ENCODE peak calls at places on chromosomes 5 and 9, in four cellular contexts. One of them, this sample, is unnamed.

GRCh38 chr5:143161893-143162520 is 241.5 kb downstream of the NR3C1 start:
- DNase-seq in left kidney: no peak
- DNase-seq in H9: no peak
- DNase-seq in IMR-90: peak; percentile 89
- DNase-seq in this sample: peak; percentile 94

GRCh38 chr9:438961-439768 is 224.5 kb downstream of the DOCK8 start:
- DNase-seq in left kidney: peak; percentile 34
- DNase-seq in H9: no peak
- DNase-seq in IMR-90: no peak
- DNase-seq in this sample: peak; percentile 48

GRCh38 chr9:75482566-75482965 is 394.3 kb downstream of the OSTF1 start:
- DNase-seq in left kidney: no peak
- DNase-seq in H9: no peak
- DNase-seq in IMR-90: no peak
- DNase-seq in this sample: no peak

GRCh38 chr5:8470489-8470888 is 601.5 kb downstream of the MTRR start:
- DNase-seq in left kidney: no peak
- DNase-seq in H9: no peak
- DNase-seq in IMR-90: no peak
- DNase-seq in this sample: no peak

GRCh38 chr5:176785184-176786145 is 24.9 kb upstream of the UNC5A start:
- DNase-seq in left kidney: peak; percentile 39
- DNase-seq in H9: no peak
- DNase-seq in IMR-90: no peak
- DNase-seq in this sample: no peak

GRCh38 chr9:121725008-121725795 is 73.8 kb downstream of the DAB2IP start:
- DNase-seq in left kidney: peak; percentile 62
- DNase-seq in H9: no peak
- DNase-seq in IMR-90: peak; percentile 100
- DNase-seq in this sample: peak; percentile 93

GRCh38 chr5:150293091-150293941 is 3.7 kb upstream of the CAMK2A start:
- DNase-seq in left kidney: no peak
- DNase-seq in H9: no peak
- DNase-seq in IMR-90: no peak
- DNase-seq in this sample: no peak

GRCh38 chr9:109439378-109440116 is 58.6 kb downstream of the PTPN3 start:
- DNase-seq in left kidney: no peak
- DNase-seq in H9: no peak
- DNase-seq in IMR-90: no peak
- DNase-seq in this sample: no peak

GRCh38 chr5:122180863-122181519 is 51.6 kb downstream of the ZNF474 start:
- DNase-seq in left kidney: no peak
- DNase-seq in H9: no peak
- DNase-seq in IMR-90: peak; percentile 93
- DNase-seq in this sample: peak; percentile 94

GRCh38 chr5:67732921-67733320 is 482.6 kb upstream of the PIK3R1 start:
- DNase-seq in left kidney: no peak
- DNase-seq in H9: no peak
- DNase-seq in IMR-90: no peak
- DNase-seq in this sample: no peak

GRCh38 chr5:54388811-54389210 is 66.7 kb upstream of the HSPB3 start:
- DNase-seq in left kidney: no peak
- DNase-seq in H9: no peak
- DNase-seq in IMR-90: no peak
- DNase-seq in this sample: no peak

GRCh38 chr5:59036274-59036961 is 453.5 kb downstream of the RAB3C start:
- DNase-seq in left kidney: peak; percentile 18
- DNase-seq in H9: no peak
- DNase-seq in IMR-90: peak; percentile 99
- DNase-seq in this sample: peak; percentile 99

GRCh38 chr5:150946351-150946905 is 41.6 kb upstream of the ZNF300 start:
- DNase-seq in left kidney: peak; percentile 98
- DNase-seq in H9: no peak
- DNase-seq in IMR-90: peak; percentile 39
- DNase-seq in this sample: peak; percentile 90

GRCh38 chr5:180808461-180809000 is 5.9 kb upstream of the MGAT1 start:
- DNase-seq in left kidney: no peak
- DNase-seq in H9: no peak
- DNase-seq in IMR-90: no peak
- DNase-seq in this sample: no peak

GRCh38 chr5:141618030-141618803 is 583 bp downstream of the DIAPH1 start:
- DNase-seq in left kidney: peak; percentile 85
- DNase-seq in H9: peak; percentile 72
- DNase-seq in IMR-90: peak; percentile 13
- DNase-seq in this sample: no peak

GRCh38 chr5:112232651-112233050 is 186.4 kb downstream of the EPB41L4A start:
- DNase-seq in left kidney: no peak
- DNase-seq in H9: no peak
- DNase-seq in IMR-90: no peak
- DNase-seq in this sample: no peak

GRCh38 chr5:139565411-139566305 is 4.5 kb downstream of the UBE2D2 start:
- DNase-seq in left kidney: peak; percentile 18
- DNase-seq in H9: no peak
- DNase-seq in IMR-90: peak; percentile 34
- DNase-seq in this sample: peak; percentile 74

GRCh38 chr5:132009706-132010405 is 1.6 kb downstream of the ACSL6 start:
- DNase-seq in left kidney: no peak
- DNase-seq in H9: peak; percentile 19
- DNase-seq in IMR-90: no peak
- DNase-seq in this sample: no peak

GRCh38 chr5:137741718-137742117 is 5.8 kb upstream of the KLHL3 start:
- DNase-seq in left kidney: no peak
- DNase-seq in H9: no peak
- DNase-seq in IMR-90: no peak
- DNase-seq in this sample: no peak

GRCh38 chr5:172778223-172778814 is 7.3 kb upstream of the DUSP1 start:
- DNase-seq in left kidney: no peak
- DNase-seq in H9: no peak
- DNase-seq in IMR-90: peak; percentile 89
- DNase-seq in this sample: peak; percentile 92

GRCh38 chr9:87498046-87498815 is 564 bp downstream of the DAPK1 start:
- DNase-seq in left kidney: peak; percentile 95
- DNase-seq in H9: peak; percentile 58
- DNase-seq in IMR-90: no peak
- DNase-seq in this sample: peak; percentile 43

GRCh38 chr5:99000878-99001277 is 72.1 kb upstream of the CHD1 start:
- DNase-seq in left kidney: no peak
- DNase-seq in H9: no peak
- DNase-seq in IMR-90: peak; percentile 9
- DNase-seq in this sample: peak; percentile 81

GRCh38 chr5:96823900-96824351 is 16.2 kb upstream of the ERAP1 start:
- DNase-seq in left kidney: no peak
- DNase-seq in H9: no peak
- DNase-seq in IMR-90: peak; percentile 87
- DNase-seq in this sample: peak; percentile 90

GRCh38 chr9:133109931-133110650 is 10.9 kb downstream of the RALGDS start:
- DNase-seq in left kidney: no peak
- DNase-seq in H9: no peak
- DNase-seq in IMR-90: no peak
- DNase-seq in this sample: no peak

GRCh38 chr9:78552802-78553201 is 255.9 kb downstream of the PSAT1 start:
- DNase-seq in left kidney: peak; percentile 58
- DNase-seq in H9: no peak
- DNase-seq in IMR-90: peak; percentile 31
- DNase-seq in this sample: peak; percentile 62

GRCh38 chr5:90434116-90434714 is 24.7 kb upstream of the CETN3 start:
- DNase-seq in left kidney: peak; percentile 63
- DNase-seq in H9: peak; percentile 71
- DNase-seq in IMR-90: peak; percentile 45
- DNase-seq in this sample: peak; percentile 38

GRCh38 chr5:181133610-181134231 is 2.8 kb upstream of the OR2V1 start:
- DNase-seq in left kidney: no peak
- DNase-seq in H9: no peak
- DNase-seq in IMR-90: peak; percentile 51
- DNase-seq in this sample: peak; percentile 87

GRCh38 chr5:77748160-77748559 is 28.0 kb downstream of the TBCA start:
- DNase-seq in left kidney: no peak
- DNase-seq in H9: no peak
- DNase-seq in IMR-90: no peak
- DNase-seq in this sample: no peak

GRCh38 chr9:2655411-2655901 is 33.9 kb downstream of the VLDLR start:
- DNase-seq in left kidney: no peak
- DNase-seq in H9: no peak
- DNase-seq in IMR-90: peak; percentile 96
- DNase-seq in this sample: peak; percentile 94

This sample was measured in iris pigment epithelial cell.